ENCODE peak calls at places on chromosomes 12 and 14, in nine cellular contexts. U is CD4-positive, CD25-positive, alpha-beta regulatory T cell; J is posterior cingulate gyrus; T is H9; B is amniotic stem cell; A is HEK293T; M is NCI-H146; R is NCI-H345; F is stimulated activated CD4-positive, alpha-beta T cell treated with anti-CD3 and anti-CD28 coated beads, Interleukin-1b, Interleukin-23, amount 100 ng/mL, for 4 hours. C is an unnamed sample.

GRCh38 chr12:95608252-95609033 is 57.2 kb upstream of the USP44 start:
- DNase-seq in J (no peak), M (peak), F (no peak), B (no peak), R (peak), T (peak), A (no peak), U (no peak), C (peak)

GRCh38 chr14:65352964-65353530 is 59.5 kb upstream of the FUT8 start:
- DNase-seq in F (no peak), A (no peak), R (no peak), J (no peak), U (no peak), B (no peak), M (no peak), T (no peak), C (peak)

GRCh38 chr14:58703149-58703509 is 65.4 kb downstream of the DACT1 start:
- DNase-seq in R (peak), B (no peak), F (no peak), A (no peak), M (no peak), J (no peak), U (no peak), T (no peak), C (no peak)

GRCh38 chr14:22822017-22822618 is 6.9 kb upstream of the SLC7A7 start:
- DNase-seq in F (no peak), J (no peak), M (no peak), B (no peak), U (no peak), R (no peak), T (peak), A (no peak), C (no peak)

GRCh38 chr12:13440844-13441243 is 244.3 kb downstream of the EMP1 start:
- DNase-seq in B (no peak), M (no peak), A (no peak), U (no peak), R (no peak), F (no peak), J (no peak), T (no peak), C (no peak)

GRCh38 chr12:88577537-88577936 is 2.7 kb downstream of the KITLG start:
- DNase-seq in A (no peak), J (no peak), T (no peak), M (peak), R (peak), U (no peak), B (no peak), F (no peak), C (peak)

GRCh38 chr12:93502802-93503623 is 35.7 kb downstream of the MRPL42 start:
- DNase-seq in B (peak), F (peak), J (peak), M (peak), R (peak), T (no peak), U (peak), A (peak), C (peak)

GRCh38 chr14:53515264-53515663 is 362.1 kb upstream of the DDHD1 start:
- DNase-seq in R (no peak), T (no peak), M (no peak), B (no peak), U (no peak), F (no peak), J (no peak), A (no peak), C (no peak)

GRCh38 chr12:104733717-104734175 is 224.3 kb downstream of the SLC41A2 start:
- DNase-seq in F (no peak), A (peak), R (no peak), U (no peak), M (no peak), T (peak), B (no peak), J (no peak), C (no peak)

GRCh38 chr14:100192250-100192671 is 32.8 kb upstream of the DEGS2 start:
- DNase-seq in B (no peak), T (no peak), F (no peak), R (no peak), A (no peak), U (no peak), J (peak), M (no peak), C (no peak)

GRCh38 chr14:76698191-76698590 is 63.1 kb upstream of the VASH1 start:
- DNase-seq in F (no peak), M (no peak), R (no peak), T (no peak), A (no peak), U (no peak), B (no peak), J (no peak), C (no peak)